ENCODE peak calls at places on chromosomes 4 and X, in nine cellular contexts. P is sigmoid colon, N is BJ, K is epithelial cell of esophagus, H is GM12864, J is stomach, A is psoas muscle, M is lower leg skin, R is astrocyte. G is an unnamed sample.

GRCh38 chr4:107870916-107871786 is 46.4 kb downstream of the SGMS2 start:
- DNase-seq in P (no peak), N (no peak), K (no peak), H (no peak), J (no peak), A (no peak), M (no peak), R (peak), G (no peak)

GRCh38 chrX:109601458-109601857 is 23.5 kb downstream of the KCNE5 start:
- DNase-seq in P (no peak), N (no peak), K (no peak), H (no peak), J (no peak), A (no peak), M (no peak), R (no peak), G (no peak)

GRCh38 chr4:124868495-124868894 is 156.0 kb upstream of the ANKRD50 start:
- DNase-seq in P (no peak), N (no peak), K (peak), H (no peak), J (no peak), A (no peak), M (no peak), R (no peak), G (no peak)

GRCh38 chrX:41442824-41443560 is 4.2 kb upstream of the NYX start:
- DNase-seq in P (no peak), N (no peak), K (no peak), H (no peak), J (no peak), A (no peak), M (no peak), R (no peak), G (peak)

GRCh38 chr4:109303141-109303499 is 662 bp upstream of the COL25A1 start:
- DNase-seq in P (no peak), N (no peak), K (peak), H (no peak), J (no peak), A (no peak), M (no peak), R (peak), G (no peak)

GRCh38 chr4:8548731-8549351 is 31.4 kb upstream of the GPR78 start:
- DNase-seq in P (no peak), N (no peak), K (no peak), H (no peak), J (no peak), A (no peak), M (no peak), R (no peak), G (no peak)

GRCh38 chr4:174408841-174409552 is 113.3 kb downstream of the HPGD start:
- DNase-seq in P (no peak), N (no peak), K (no peak), H (no peak), J (no peak), A (no peak), M (no peak), R (no peak), G (no peak)

GRCh38 chr4:148857234-148857972 is 415.2 kb upstream of the NR3C2 start:
- DNase-seq in P (no peak), N (no peak), K (peak), H (no peak), J (no peak), A (no peak), M (no peak), R (peak), G (no peak)

GRCh38 chrX:148043456-148043855 is 62.3 kb downstream of the FMR1NB start:
- DNase-seq in P (no peak), N (no peak), K (peak), H (no peak), J (no peak), A (no peak), M (no peak), R (peak), G (no peak)

GRCh38 chrX:86946569-86946968 is 571.0 kb upstream of the KLHL4 start:
- DNase-seq in P (no peak), N (no peak), K (peak), H (no peak), J (no peak), A (no peak), M (no peak), R (no peak), G (peak)

GRCh38 chr4:100736651-100737450 is 219.0 kb upstream of the EMCN start:
- DNase-seq in P (no peak), N (peak), K (peak), H (no peak), J (no peak), A (no peak), M (peak), R (peak), G (peak)

GRCh38 chr4:48189731-48190130 is 55.7 kb upstream of the TXK start:
- DNase-seq in P (no peak), N (no peak), K (no peak), H (no peak), J (no peak), A (no peak), M (no peak), R (no peak), G (no peak)
- TF ChIP-seq CTCF in P (no peak), N (no peak), K (no peak), H (no peak), J (no peak), A (no peak), M (no peak), R (no peak), G (no peak)

GRCh38 chr4:163673848-163674702 is 179.6 kb downstream of the TMA16 start:
- DNase-seq in P (no peak), N (no peak), K (no peak), H (no peak), J (no peak), A (no peak), M (no peak), R (no peak), G (no peak)
- H3K4me3 ChIP-seq in P (no peak), N (no peak), K (no peak), H (no peak), J (no peak), A (no peak), M (no peak), R (no peak), G (no peak)

DNA sequence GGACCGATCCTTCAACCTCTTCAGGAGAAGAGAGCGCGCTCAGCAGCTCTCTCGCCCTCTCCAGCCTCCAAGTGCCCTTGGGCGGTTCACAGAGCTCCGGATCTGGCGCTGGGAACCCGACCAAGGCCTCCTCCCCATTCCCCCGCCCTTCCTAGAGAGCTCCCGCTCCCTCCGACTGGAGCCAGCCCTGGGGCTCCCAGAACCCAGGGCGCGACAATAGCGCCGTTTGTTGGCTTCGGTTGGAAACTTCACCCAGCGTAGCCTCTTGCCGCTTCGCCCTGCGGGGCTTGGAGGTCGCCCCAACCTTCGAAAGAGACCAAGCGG is 3.1 kb upstream of the SOX3 start:
- DNase-seq in P (no peak), N (no peak), K (no peak), H (no peak), J (no peak), A (no peak), M (no peak), R (no peak), G (no peak)
- TF ChIP-seq CTCF in P (no peak), N (no peak), K (no peak), H (no peak), J (no peak), A (no peak), M (no peak), R (peak), G (no peak)

GRCh38 chr4:39032218-39033085 is at the start of gene TMEM156:
- DNase-seq in P (no peak), N (no peak), K (peak), H (peak), J (no peak), A (no peak), M (no peak), R (no peak), G (peak)

GRCh38 chr4:39026096-39026495 is 6.1 kb downstream of the TMEM156 start:
- DNase-seq in P (no peak), N (no peak), K (no peak), H (no peak), J (no peak), A (no peak), M (no peak), R (no peak), G (no peak)

GRCh38 chr4:39025552-39026085 is 6.6 kb downstream of the TMEM156 start:
- DNase-seq in P (no peak), N (no peak), K (no peak), H (no peak), J (no peak), A (no peak), M (no peak), R (peak), G (no peak)

GRCh38 chr4:39030726-39031125 is 1.5 kb downstream of the TMEM156 start:
- DNase-seq in P (no peak), N (no peak), K (no peak), H (no peak), J (no peak), A (no peak), M (no peak), R (no peak), G (no peak)

GRCh38 chr4:39029752-39030694 is 2.2 kb downstream of the TMEM156 start:
- DNase-seq in P (no peak), N (no peak), K (no peak), H (no peak), J (no peak), A (no peak), M (no peak), R (no peak), G (peak)
- H3K4me3 ChIP-seq in P (no peak), N (no peak), K (no peak), H (peak), J (no peak), A (no peak), M (no peak), R (peak), G (peak)

DNA sequence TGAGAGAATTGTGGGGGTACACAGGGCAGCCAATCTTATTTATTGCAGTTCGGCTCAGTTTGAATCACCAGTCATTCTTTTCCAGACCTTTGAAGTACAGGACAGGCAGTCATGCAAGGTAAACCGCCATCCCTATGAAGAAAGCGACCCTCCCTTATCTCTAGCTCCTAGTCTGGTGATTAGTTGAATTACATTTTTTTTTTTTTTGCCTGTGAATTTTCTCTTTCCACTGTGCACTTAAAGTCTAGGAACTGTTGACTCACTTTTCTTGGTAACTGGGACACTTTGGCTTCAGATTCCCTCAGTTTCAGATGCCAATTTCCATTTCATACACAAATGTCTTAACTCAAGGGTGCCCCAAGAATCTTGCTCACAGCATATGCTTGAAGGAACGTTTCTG is 82.4 kb upstream of the FAM9C start:
- DNase-seq in P (no peak), N (no peak), K (no peak), H (no peak), J (no peak), A (no peak), M (no peak), R (peak), G (no peak)
- TF ChIP-seq CTCF in P (no peak), N (no peak), K (no peak), H (no peak), J (no peak), A (no peak), M (no peak), R (no peak), G (no peak)

DNA sequence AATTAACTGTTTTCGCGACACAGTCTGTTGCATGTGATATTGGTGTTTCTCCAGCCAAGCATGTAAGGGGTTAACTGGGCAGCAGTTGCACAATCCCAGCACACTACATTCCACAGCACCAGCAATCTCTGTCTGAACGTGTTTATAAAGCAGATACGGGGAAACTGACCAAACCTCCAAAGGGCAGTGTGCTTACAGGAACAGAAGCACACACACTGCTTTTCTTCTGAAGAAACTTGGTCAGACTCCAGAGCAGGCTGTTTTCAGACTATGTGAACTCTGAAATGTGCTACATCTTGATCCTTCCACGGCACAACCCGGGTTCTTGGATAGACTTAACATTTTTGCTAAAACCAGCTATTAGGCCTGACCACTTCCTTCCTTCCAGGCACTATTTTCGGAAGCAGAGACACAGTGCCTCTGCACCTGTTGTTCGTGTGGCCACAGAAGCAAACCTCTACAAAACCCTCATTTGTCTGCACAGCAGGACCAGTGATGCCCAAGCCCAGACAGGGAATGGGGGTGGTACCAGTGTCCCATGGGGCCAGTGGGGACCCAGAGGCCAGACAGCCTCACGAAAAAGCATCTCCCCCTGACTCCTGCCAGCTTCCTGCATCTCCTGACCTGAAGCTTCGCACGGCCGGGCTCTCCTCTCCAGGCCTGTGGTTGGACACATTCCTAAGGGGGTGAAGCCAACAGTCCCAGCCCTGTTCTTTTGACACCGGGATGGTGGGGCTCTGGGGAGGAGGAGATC is 90.1 kb downstream of the IRF2 start:
- DNase-seq in P (peak), N (peak), K (peak), H (peak), J (peak), A (no peak), M (peak), R (peak), G (peak)
- H3K4me3 ChIP-seq in P (peak), N (peak), K (peak), H (peak), J (peak), A (peak), M (no peak), R (peak), G (peak)

GRCh38 chr4:12929784-12930183 is 554.4 kb downstream of the RAB28 start:
- DNase-seq in P (no peak), N (no peak), K (no peak), H (no peak), J (no peak), A (no peak), M (no peak), R (no peak), G (no peak)

GRCh38 chr4:12924728-12925320 is 559.3 kb downstream of the RAB28 start:
- DNase-seq in P (no peak), N (no peak), K (no peak), H (no peak), J (no peak), A (no peak), M (no peak), R (no peak), G (no peak)

GRCh38 chr4:12924253-12924652 is 559.9 kb downstream of the RAB28 start:
- DNase-seq in P (no peak), N (no peak), K (no peak), H (no peak), J (no peak), A (no peak), M (no peak), R (no peak), G (no peak)

GRCh38 chr4:12928751-12929150 is 555.4 kb downstream of the RAB28 start:
- DNase-seq in P (no peak), N (no peak), K (no peak), H (no peak), J (no peak), A (no peak), M (no peak), R (no peak), G (no peak)

GRCh38 chr4:12926189-12927066 is 557.7 kb downstream of the RAB28 start:
- DNase-seq in P (no peak), N (no peak), K (no peak), H (no peak), J (no peak), A (no peak), M (no peak), R (no peak), G (peak)
- TF ChIP-seq CTCF in P (no peak), N (no peak), K (no peak), H (no peak), J (no peak), A (no peak), M (no peak), R (no peak), G (no peak)

GRCh38 chr4:10112658-10113284 is 3.8 kb downstream of the WDR1 start:
- DNase-seq in P (no peak), N (no peak), K (no peak), H (no peak), J (no peak), A (no peak), M (no peak), R (no peak), G (no peak)

GRCh38 chr4:10113362-10114047 is 3.1 kb downstream of the WDR1 start:
- DNase-seq in P (no peak), N (no peak), K (no peak), H (no peak), J (no peak), A (no peak), M (no peak), R (no peak), G (no peak)

GRCh38 chr4:10114607-10115006 is 2.0 kb downstream of the WDR1 start:
- DNase-seq in P (no peak), N (no peak), K (no peak), H (no peak), J (no peak), A (no peak), M (no peak), R (no peak), G (no peak)

GRCh38 chr4:10115271-10115656 is 1.3 kb downstream of the WDR1 start:
- DNase-seq in P (no peak), N (no peak), K (peak), H (no peak), J (no peak), A (no peak), M (no peak), R (no peak), G (no peak)

GRCh38 chr4:10114147-10114546 is 2.5 kb downstream of the WDR1 start:
- DNase-seq in P (no peak), N (no peak), K (no peak), H (no peak), J (no peak), A (no peak), M (no peak), R (no peak), G (no peak)
- H3K4me3 ChIP-seq in P (peak), N (no peak), K (no peak), H (no peak), J (peak), A (peak), M (no peak), R (peak), G (no peak)

DNA sequence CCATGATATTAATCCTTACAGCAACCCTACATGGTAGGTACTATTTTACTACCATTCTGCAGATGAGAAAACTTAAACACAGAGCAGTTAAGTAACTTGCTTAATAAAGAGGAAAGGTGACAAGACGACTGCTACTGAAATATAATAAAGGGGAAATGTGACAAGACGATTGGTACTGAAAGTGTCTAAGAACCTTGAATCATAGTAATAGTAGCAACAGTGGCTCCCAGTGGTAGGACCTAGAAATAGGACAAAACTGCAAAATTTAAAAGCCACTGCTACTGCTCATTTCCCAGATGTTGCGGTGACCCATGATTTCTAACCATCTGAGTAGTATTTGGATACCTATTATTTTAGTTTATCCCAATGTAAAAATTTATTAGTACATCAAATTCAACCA is 89.5 kb downstream of the TASL start:
- DNase-seq in P (no peak), N (no peak), K (peak), H (peak), J (no peak), A (no peak), M (no peak), R (no peak), G (peak)
- TF ChIP-seq CTCF in P (no peak), N (peak), K (peak), H (peak), J (no peak), A (no peak), M (no peak), R (no peak), G (peak)

DNA sequence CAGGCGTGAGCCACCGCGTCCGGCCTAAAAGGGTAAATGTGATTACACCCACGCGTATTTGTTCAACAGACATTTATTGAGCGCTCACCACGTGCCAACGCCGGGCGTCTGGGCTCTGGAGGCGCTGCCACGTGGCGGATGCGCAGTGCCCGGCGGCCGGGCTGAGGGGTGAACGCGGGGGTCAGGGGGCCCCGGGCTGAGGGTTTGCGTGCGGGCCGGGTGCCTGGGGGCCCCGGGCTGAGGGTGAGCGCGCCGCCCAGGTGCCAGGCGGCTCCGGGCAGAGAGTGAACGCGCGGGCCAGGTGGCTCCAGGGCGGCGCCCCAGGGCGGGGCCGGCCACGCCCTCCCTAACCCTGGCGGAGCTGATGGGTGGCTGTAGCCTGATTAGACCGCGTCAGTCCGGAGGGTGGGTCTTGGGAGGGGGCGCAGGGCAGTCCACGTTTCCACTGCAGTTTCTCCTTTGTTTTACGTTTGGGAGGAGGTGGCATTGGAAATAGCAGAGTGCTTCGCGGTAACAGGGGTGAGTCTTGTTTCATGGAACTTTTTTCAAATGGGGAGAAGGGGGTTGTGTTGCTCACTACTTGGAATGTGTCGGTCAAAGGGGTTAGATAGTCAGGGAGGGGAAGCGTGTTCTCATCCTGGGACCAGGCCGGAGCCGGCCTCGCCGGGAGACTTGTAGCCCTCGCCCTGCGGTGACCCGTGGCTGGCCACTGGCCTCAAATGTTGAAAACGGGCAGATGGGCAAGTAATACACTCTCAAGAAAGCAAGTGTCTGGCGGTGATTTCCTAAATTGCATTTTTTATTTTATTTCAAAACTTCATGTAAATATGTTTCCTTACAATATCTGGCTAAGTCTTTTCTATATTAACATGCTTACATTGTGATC is at the start of gene ZFP42:
- DNase-seq in P (no peak), N (no peak), K (peak), H (no peak), J (no peak), A (no peak), M (no peak), R (no peak), G (no peak)
- H3K4me3 ChIP-seq in P (no peak), N (no peak), K (peak), H (no peak), J (no peak), A (no peak), M (no peak), R (no peak), G (no peak)